ENCODE peak calls at places on chromosomes 1 and 21, in nine cellular contexts. P is sigmoid colon, C is heart left ventricle, T is tibial nerve, R is IMR-90, E is right lobe of liver, Y is prostate gland, A is transverse colon, F is suprapubic skin. Z is an unnamed sample. For H3K4me1, the result is how much of the 10 kb centered on the place peaks cover.

GRCh38 chr21:38954450-38955059 is 148.8 kb downstream of the ETS2 start:
- DNase-seq in P (no peak), C (no peak), T (no peak), R (no peak), E (no peak), Y (no peak), A (peak), F (no peak), Z (no peak)

GRCh38 chr1:229689273-229689672 is 63.2 kb downstream of the URB2 start:
- DNase-seq in P (no peak), C (no peak), T (no peak), R (no peak), E (no peak), Y (no peak), A (no peak), F (no peak), Z (peak)

GRCh38 chr1:30461640-30462039 is 261.7 kb downstream of the MATN1 start:
- DNase-seq in P (no peak), C (no peak), T (no peak), R (no peak), E (no peak), Y (no peak), A (no peak), F (no peak), Z (no peak)

GRCh38 chr1:89808429-89809117 is 12.3 kb upstream of the LRRC8D start:
- DNase-seq in P (no peak), C (no peak), T (no peak), R (peak), E (no peak), Y (no peak), A (no peak), F (no peak), Z (no peak)

GRCh38 chr1:109484519-109484975 is 842 bp downstream of the ATXN7L2 start:
- DNase-seq in P (no peak), C (no peak), T (no peak), R (no peak), E (no peak), Y (no peak), A (no peak), F (no peak), Z (no peak)

GRCh38 chr1:186054932-186055331 is 320.1 kb downstream of the TPR start:
- DNase-seq in P (no peak), C (no peak), T (no peak), R (no peak), E (no peak), Y (no peak), A (no peak), F (no peak), Z (no peak)

GRCh38 chr1:239997515-239998311 is 94.0 kb upstream of the FMN2 start:
- DNase-seq in P (no peak), C (no peak), T (no peak), R (no peak), E (peak), Y (no peak), A (no peak), F (no peak), Z (no peak)

GRCh38 chr1:17567582-17567981 is 28.1 kb downstream of the ARHGEF10L start:
- DNase-seq in P (peak), C (peak), T (no peak), R (peak), E (no peak), Y (no peak), A (no peak), F (no peak), Z (no peak)

GRCh38 chr1:201546093-201546492 is 7.2 kb downstream of the NAV1 start:
- DNase-seq in P (no peak), C (no peak), T (no peak), R (no peak), E (no peak), Y (no peak), A (no peak), F (peak), Z (no peak)

GRCh38 chr1:79683420-79683819 is 676.9 kb upstream of the ADGRL4 start:
- DNase-seq in P (no peak), C (no peak), T (no peak), R (no peak), E (no peak), Y (no peak), A (no peak), F (no peak), Z (no peak)

GRCh38 chr1:117686907-117687306 is 81.1 kb downstream of the TENT5C start:
- DNase-seq in P (no peak), C (no peak), T (no peak), R (peak), E (no peak), Y (no peak), A (no peak), F (no peak), Z (no peak)

GRCh38 chr1:39789571-39790110 is 976 bp upstream of the BMP8B start:
- DNase-seq in P (no peak), C (no peak), T (no peak), R (no peak), E (no peak), Y (no peak), A (no peak), F (no peak), Z (no peak)

GRCh38 chr1:244513493-244513892 is 52.4 kb downstream of the CATSPERE start:
- DNase-seq in P (no peak), C (no peak), T (no peak), R (no peak), E (no peak), Y (no peak), A (no peak), F (no peak), Z (no peak)

GRCh38 chr1:109757936-109758786 is 5.6 kb downstream of the EPS8L3 start:
- DNase-seq in P (no peak), C (no peak), T (no peak), R (no peak), E (no peak), Y (no peak), A (peak), F (peak), Z (no peak)

GRCh38 chr1:100767176-100767876 is 47.8 kb downstream of the VCAM1 start:
- DNase-seq in P (no peak), C (no peak), T (no peak), R (peak), E (no peak), Y (no peak), A (no peak), F (no peak), Z (no peak)

GRCh38 chr1:77762072-77762476 is 2.4 kb upstream of the USP33 start:
- DNase-seq in P (no peak), C (no peak), T (no peak), R (peak), E (no peak), Y (no peak), A (no peak), F (no peak), Z (no peak)

GRCh38 chr1:41434748-41435449 is 49.6 kb downstream of the EDN2 start:
- DNase-seq in P (no peak), C (no peak), T (no peak), R (no peak), E (no peak), Y (no peak), A (no peak), F (no peak), Z (no peak)

DNA sequence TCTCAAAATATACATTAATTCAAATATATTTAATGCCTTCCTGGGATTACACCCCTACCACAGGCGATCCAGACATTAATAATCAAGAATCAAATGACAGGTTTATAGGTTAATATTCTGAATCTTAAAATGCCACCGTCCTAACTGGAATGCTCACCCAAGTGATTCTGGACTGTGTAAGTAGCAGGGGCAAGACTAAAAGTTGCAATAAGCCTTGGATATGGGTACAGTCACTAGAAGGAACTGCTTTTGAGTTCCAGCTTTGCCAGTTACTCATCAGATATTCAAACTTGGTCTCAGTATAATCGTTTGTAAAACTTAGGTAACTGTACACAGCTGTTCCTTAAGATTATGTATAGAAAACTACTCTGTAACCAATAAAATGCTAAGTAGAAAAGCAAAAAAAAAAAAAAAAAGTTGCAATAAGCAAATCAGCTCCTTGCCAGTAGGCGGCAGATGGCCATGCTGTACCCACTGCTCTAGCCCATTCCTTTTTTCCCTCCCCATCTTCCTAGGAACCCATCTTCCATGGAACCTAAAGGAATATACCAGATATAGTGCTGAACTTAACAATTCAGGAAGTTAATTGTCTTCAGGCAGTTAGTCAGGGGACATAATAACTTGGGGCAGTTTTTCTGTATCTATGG is 10.5 kb downstream of the RO60 start:
- DNase-seq in P (no peak), C (no peak), T (no peak), R (no peak), E (no peak), Y (no peak), A (no peak), F (no peak), Z (no peak)
- H3K27ac ChIP-seq in P (no peak), C (no peak), T (no peak), R (no peak), E (no peak), Y (no peak), A (no peak), F (no peak), Z (no peak)

GRCh38 chr1:9594471-9595155 is 5.9 kb downstream of the TMEM201 start:
- DNase-seq in P (no peak), C (no peak), T (no peak), R (no peak), E (no peak), Y (no peak), A (no peak), F (no peak), Z (no peak)

GRCh38 chr1:9591669-9592509 is 3.2 kb downstream of the TMEM201 start:
- DNase-seq in P (no peak), C (no peak), T (no peak), R (no peak), E (no peak), Y (no peak), A (no peak), F (no peak), Z (no peak)

GRCh38 chr1:9593492-9594465 is 5.1 kb downstream of the TMEM201 start:
- DNase-seq in P (peak), C (peak), T (peak), R (peak), E (peak), Y (peak), A (peak), F (no peak), Z (peak)

GRCh38 chr1:9592510-9593075 is 3.9 kb downstream of the TMEM201 start:
- DNase-seq in P (no peak), C (no peak), T (no peak), R (no peak), E (no peak), Y (no peak), A (no peak), F (no peak), Z (no peak)

DNA sequence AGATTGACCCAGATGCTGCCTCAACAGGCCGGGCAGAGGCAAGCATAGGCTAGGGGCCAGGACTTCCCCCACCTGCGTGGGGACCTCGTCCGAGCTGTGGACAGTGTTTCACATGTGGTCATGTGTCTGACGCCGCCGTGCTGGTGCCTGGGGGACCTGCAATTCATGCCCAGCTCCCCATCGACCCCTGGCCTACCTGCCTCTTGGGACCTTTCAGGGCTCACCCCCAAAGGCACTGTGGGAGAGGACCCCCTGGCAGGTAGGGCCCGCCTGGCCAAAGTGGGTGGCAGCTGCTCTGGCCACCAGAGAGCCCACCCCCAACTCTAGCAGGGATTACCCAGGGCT is 4.4 kb downstream of the TMEM201 start:
- DNase-seq in P (no peak), C (peak), T (no peak), R (no peak), E (no peak), Y (no peak), A (no peak), F (no peak), Z (no peak)
- H3K4me1 ChIP-seq in P (under half), C (under half), T (under half), R (under half), E (under half), Y (under half), A (under half), F (half or more), Z (under half)

DNA sequence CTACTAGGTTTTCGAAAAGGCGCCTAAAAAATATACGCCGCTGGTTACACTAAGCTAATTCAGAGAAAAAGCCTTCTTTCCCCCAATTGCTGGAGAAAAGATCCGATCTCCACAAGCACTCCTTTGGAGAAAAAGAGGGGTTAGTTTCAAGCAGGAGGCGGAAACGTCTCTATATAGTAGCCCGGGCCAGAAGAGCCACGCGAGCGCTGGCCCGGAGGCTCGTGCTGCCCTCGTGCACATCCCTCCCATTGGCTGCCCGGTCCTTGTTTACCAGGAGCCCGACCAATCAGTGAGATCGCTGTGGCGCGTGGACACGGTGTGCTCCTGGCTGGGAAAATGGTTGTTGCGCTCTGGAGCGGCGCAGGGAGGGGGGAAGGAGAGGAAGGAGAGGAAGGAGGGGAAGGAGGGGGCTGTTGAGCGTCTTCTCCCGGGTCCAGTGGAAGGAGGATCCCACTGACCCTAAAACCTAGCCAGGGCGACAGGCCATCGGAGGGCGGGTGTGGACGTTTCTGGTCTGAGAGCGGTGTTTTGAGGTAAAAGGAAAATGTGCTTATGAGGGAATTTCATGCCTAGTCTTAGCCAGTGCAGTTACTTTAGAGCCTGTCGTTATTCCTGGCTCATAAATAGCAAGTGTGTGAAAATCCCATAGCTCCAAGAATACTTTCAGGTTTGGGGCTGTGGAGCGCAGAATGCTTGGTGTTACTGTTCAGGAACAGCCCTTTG is at the start of gene TXNIP:
- DNase-seq in P (peak), C (peak), T (peak), R (peak), E (peak), Y (peak), A (peak), F (peak), Z (peak)
- TF ChIP-seq POLR2A in P (peak), C (peak), T (peak), R (peak), E (peak), Y (peak), A (peak), F (peak), Z (peak)

GRCh38 chr1:205072881-205073280 is 11.4 kb downstream of the TMEM81 start:
- DNase-seq in P (no peak), C (no peak), T (no peak), R (no peak), E (no peak), Y (no peak), A (no peak), F (no peak), Z (no peak)
- H3K27ac ChIP-seq in P (no peak), C (no peak), T (no peak), R (no peak), E (no peak), Y (no peak), A (no peak), F (peak), Z (no peak)

GRCh38 chr1:204462229-204462561 is 32.4 kb downstream of the PIK3C2B start:
- DNase-seq in P (no peak), C (no peak), T (no peak), R (no peak), E (no peak), Y (no peak), A (no peak), F (no peak), Z (no peak)
- H3K4me1 ChIP-seq in P (under half), C (half or more), T (under half), R (under half), E (under half), Y (under half), A (under half), F (half or more), Z (under half)

DNA sequence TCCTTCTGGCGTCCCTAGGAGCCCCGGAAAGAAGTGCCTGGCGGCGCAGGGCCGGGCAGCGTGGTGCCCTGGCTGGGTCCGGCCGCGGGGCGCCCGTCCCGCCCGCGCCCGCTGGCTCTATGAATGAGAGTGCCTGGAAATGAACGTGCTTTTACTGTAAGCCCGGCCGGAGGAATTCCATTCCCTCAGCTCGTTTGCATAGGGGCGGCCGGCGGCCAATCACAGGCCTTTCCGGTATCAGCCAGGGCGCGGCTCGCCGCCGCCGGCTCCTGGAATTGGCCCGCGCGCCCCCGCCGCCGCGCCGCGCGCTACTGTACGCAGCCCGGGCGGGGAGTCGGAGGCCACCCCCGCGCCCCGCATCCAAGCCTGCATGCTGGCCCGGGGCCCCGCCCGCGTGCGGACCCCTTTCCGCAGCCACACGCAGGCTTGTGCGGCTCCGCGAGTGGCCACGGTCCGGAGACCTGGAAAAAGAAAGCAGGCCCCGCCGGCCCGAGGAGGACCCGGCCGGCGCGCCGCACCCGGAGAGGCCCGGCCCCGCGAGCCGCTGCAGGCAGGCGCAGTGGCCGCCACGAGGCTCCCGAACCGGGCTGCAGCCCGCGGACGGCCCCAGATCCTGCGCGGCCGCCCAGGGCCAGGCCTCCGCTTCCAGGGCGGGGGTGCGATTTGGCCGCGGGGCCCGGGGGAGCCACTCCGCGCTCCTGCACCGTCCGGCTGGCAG is 160.4 kb downstream of the RUNX1 start:
- DNase-seq in P (peak), C (peak), T (peak), R (peak), E (peak), Y (peak), A (peak), F (peak), Z (peak)
- TF ChIP-seq POLR2A in P (peak), C (peak), T (peak), R (peak), E (peak), Y (peak), A (peak), F (peak), Z (peak)

DNA sequence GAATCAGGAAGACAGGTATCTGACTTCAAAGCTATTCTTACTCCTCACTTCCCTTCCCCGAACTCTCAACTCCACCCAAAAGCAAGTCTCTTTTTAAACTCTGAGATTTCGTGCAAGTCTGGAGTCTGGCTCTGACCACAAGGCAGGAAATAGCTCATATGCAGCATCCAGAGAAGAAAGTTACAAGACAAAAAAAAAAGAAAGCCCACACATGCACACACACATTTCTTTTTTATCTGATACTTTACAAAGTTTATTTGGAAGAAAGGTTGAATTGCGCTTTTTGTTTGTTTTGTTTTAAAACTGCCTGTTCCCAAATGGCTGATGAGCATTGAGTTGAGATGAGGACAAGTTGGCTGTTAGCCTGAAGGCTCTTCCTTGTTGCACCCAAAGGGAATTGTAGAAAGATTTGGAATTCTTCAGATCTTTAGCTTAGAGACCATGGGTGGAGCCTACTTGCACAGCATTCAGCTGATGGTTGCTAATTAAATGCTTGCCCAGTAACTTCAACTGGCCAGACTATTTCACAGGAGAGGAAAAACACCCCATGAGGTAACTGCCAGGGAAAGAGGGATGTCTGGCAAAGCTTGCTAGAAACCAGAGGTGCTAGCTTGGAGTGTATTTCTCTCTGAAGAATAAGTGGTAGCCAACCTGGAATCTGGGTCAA is 490.3 kb downstream of the TTLL7 start:
- DNase-seq in P (no peak), C (peak), T (peak), R (peak), E (no peak), Y (no peak), A (no peak), F (no peak), Z (no peak)
- H3K27ac ChIP-seq in P (no peak), C (peak), T (no peak), R (no peak), E (peak), Y (no peak), A (no peak), F (peak), Z (peak)

GRCh38 chr21:42992943-42993712 is 18.8 kb downstream of the PKNOX1 start:
- DNase-seq in P (peak), C (peak), T (no peak), R (peak), E (no peak), Y (no peak), A (no peak), F (no peak), Z (no peak)
- H3K4me1 ChIP-seq in P (under half), C (under half), T (under half), R (under half), E (under half), Y (under half), A (under half), F (under half), Z (under half)

DNA sequence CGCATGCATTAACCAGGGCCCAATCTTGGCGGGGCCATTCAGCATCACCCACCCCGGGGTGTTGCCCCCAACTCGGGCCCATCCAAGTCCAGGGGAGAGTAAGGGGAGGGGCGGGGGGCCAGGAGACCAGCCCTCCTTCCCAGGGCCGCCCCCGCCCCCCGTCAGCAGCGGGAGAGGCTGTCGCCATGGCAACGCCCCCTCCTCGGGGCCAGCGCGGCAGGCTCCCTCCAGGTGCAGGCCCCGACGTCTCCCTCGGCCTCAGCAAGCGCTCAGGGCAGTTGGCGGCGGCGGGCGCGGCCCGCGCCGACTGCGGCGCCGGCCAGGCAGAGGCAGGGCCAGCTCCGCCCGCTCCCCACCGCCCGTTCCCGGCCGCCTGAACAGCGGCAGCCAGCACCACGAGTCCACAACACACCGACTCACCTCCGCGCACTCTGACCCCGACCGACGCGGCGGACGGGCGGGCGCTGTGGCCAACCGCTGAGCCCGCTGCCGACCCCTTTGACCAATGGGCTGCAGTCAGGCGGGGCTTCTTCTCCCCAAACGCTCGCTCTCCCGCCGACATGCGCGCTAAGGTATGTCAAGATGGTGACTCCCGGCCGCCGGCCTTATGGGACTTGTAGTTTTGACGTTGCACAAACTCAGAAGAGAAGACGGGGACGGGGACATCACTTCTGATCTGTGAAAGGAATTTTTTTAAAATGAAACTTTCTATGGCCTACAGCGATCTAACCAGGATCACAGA is at the start of gene ERI3:
- DNase-seq in P (peak), C (peak), T (peak), R (peak), E (peak), Y (peak), A (peak), F (peak), Z (peak)
- TF ChIP-seq POLR2A in P (no peak), C (peak), T (peak), R (peak), E (peak), Y (peak), A (peak), F (peak), Z (peak)